ENCODE peak calls at places on chromosomes 6 and 20, in five cellular contexts. V is body of pancreas, J is uterus, W is mammary epithelial cell, G is cardiac muscle cell. B is an unnamed sample.

GRCh38 chr20:20362774-20363435 is 5.0 kb upstream of the INSM1 start:
- DNase-seq in J (no peak), V (no peak), W (no peak), G (peak; percentile 30), B (peak; percentile 80)

GRCh38 chr6:31495580-31495979 is 2.4 kb upstream of the MICB start:
- DNase-seq in J (no peak), V (no peak), G (no peak), W (peak; percentile 28), B (no peak)

GRCh38 chr6:2777249-2777648 is 12.1 kb downstream of the WRNIP1 start:
- DNase-seq in G (no peak), V (no peak), W (no peak), J (no peak), B (no peak)

GRCh38 chr20:16018881-16019280 is 554.4 kb downstream of the KIF16B start:
- DNase-seq in J (no peak), W (peak; percentile 12), G (no peak), V (no peak), B (no peak)

GRCh38 chr20:17666491-17666890 is 15.6 kb downstream of the RRBP1 start:
- DNase-seq in G (no peak), W (no peak), V (no peak), J (no peak), B (no peak)

GRCh38 chr6:81384921-81385320 is 367.6 kb downstream of the TENT5A start:
- DNase-seq in V (no peak), W (no peak), G (no peak), J (no peak), B (no peak)

GRCh38 chr6:2378891-2379652 is 133.7 kb upstream of the GMDS start:
- DNase-seq in J (no peak), W (peak; percentile 85), V (no peak), G (no peak), B (no peak)

GRCh38 chr6:70124882-70125535 is 177.9 kb downstream of the COL9A1 start:
- DNase-seq in G (no peak), W (peak; percentile 3), J (no peak), V (no peak), B (no peak)

GRCh38 chr20:12110711-12111110 is 193.0 kb downstream of the BTBD3 start:
- DNase-seq in W (no peak), G (no peak), V (no peak), J (no peak), B (no peak)

GRCh38 chr20:34978092-34978744 is 22.6 kb downstream of the MYH7B start:
- DNase-seq in J (no peak), V (no peak), W (no peak), G (no peak), B (no peak)

GRCh38 chr6:69918766-69919165 is 52.4 kb downstream of the COL19A1 start:
- DNase-seq in V (no peak), W (no peak), J (no peak), G (no peak), B (no peak)

GRCh38 chr20:13995841-13996240 is 525 bp downstream of the MACROD2 start:
- DNase-seq in V (peak; percentile 66), W (peak; percentile 41), G (peak; percentile 57), J (peak; percentile 27), B (peak; percentile 30)

GRCh38 chr6:164505425-164505824 is 804.0 kb downstream of the C6orf118 start:
- DNase-seq in G (no peak), V (no peak), W (no peak), J (no peak), B (no peak)

GRCh38 chr20:1434571-1435336 is 31.9 kb downstream of the NSFL1C start:
- DNase-seq in V (no peak), J (no peak), G (no peak), W (peak; percentile 89), B (no peak)

GRCh38 chr6:109922851-109923250 is 55.3 kb upstream of the GPR6 start:
- DNase-seq in G (no peak), W (no peak), J (no peak), V (no peak), B (no peak)

GRCh38 chr6:54335871-54336270 is 27.6 kb downstream of the TINAG start:
- DNase-seq in V (no peak), W (peak; percentile 87), G (no peak), J (no peak), B (no peak)

GRCh38 chr6:31663961-31664789 is 622 bp downstream of the GPANK1 start:
- DNase-seq in V (no peak), J (peak; percentile 58), G (no peak), W (peak; percentile 76), B (peak; percentile 63)

GRCh38 chr6:148169701-148170100 is 172.9 kb upstream of the SASH1 start:
- DNase-seq in J (no peak), V (no peak), G (peak; percentile 37), W (no peak), B (no peak)

GRCh38 chr6:99393698-99394531 is at the start of gene COQ3:
- DNase-seq in V (peak; percentile 58), G (peak; percentile 91), J (peak; percentile 68), W (peak; percentile 65), B (peak; percentile 89)

GRCh38 chr6:13762648-13763441 is 51.2 kb upstream of the RANBP9 start:
- DNase-seq in G (no peak), J (no peak), W (peak; percentile 93), V (no peak), B (no peak)

GRCh38 chr6:93272201-93272600 is 147.2 kb downstream of the EPHA7 start:
- DNase-seq in J (no peak), G (no peak), V (no peak), W (no peak), B (no peak)

GRCh38 chr6:16548121-16548520 is 213.1 kb downstream of the ATXN1 start:
- DNase-seq in W (peak; percentile 28), J (no peak), V (no peak), G (no peak), B (no peak)

GRCh38 chr20:45822863-45823262 is 4.2 kb downstream of the TNNC2 start:
- DNase-seq in V (no peak), W (peak; percentile 47), J (no peak), G (no peak), B (peak; percentile 74)

GRCh38 chr6:22029169-22029568 is 267.7 kb downstream of the PRL start:
- DNase-seq in V (no peak), W (no peak), J (no peak), G (no peak), B (no peak)

GRCh38 chr6:93784794-93785757 is 365.7 kb upstream of the EPHA7 start:
- DNase-seq in G (no peak), W (no peak), V (no peak), J (peak; percentile 16), B (no peak)

GRCh38 chr20:610130-611046 is at the start of gene TCF15:
- DNase-seq in W (peak; percentile 4), G (peak; percentile 86), V (no peak), J (no peak), B (peak; percentile 75)

GRCh38 chr6:16713597-16713996 is 47.7 kb downstream of the ATXN1 start:
- DNase-seq in W (no peak), V (no peak), G (no peak), J (no peak), B (no peak)

DNA sequence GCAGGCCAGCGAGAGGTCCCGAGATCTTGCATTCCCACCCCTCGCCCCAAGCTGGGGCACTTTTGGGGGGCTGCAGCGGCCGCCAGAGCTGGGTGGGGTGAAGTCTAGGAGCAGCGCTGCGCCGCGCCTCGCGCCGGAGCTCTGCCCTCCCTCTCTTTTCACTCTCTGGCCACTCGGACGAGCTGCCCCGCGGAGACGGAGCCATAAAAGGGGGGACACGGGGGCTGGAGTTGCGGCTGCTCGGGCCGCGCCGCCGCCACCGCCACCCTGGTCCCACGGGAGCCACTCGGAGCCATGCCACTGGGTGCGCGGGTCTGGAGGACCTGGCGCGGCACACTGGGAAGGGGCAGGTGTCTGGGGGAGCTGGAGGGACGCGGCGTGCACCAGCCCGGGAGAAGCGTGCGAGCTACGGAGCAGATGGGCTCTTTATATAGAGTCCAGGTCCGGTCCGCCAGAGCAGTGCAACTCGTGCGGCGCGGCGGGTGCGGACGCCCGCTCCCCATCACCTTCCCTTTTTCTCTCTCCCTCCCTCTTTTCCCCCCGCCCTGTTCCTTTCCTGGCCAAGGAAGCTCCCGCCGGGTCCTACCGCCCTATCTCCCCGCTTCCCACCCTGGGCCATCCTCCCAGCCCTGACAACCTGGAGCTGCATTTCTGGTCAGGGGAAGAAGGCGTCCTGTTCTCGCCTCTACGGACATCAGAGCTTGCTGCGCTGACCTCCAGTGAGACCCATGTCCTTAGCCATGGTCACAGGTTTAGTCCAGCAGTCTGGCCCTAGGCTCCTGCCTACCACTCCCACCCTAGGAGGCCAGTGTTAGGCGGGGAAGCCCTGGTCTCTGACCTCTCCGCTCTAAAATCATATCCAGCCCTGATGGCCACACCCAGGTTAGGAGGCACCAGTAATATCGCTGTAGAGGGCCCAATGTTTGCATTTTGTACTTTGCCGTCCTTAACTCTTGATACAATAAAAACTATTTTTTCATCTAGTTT is 883 bp upstream of the HTR1B start:
- DNase-seq in W (no peak), V (no peak), G (peak; percentile 55), J (no peak), B (no peak)
- H3K4me3 ChIP-seq in W (peak overlapping the region; percentile 53), V (peak overlapping the region; percentile 13), G (peak overlapping the region; percentile 67), J (peak overlapping the region; percentile 1), B (peak overlapping the region; percentile 34)

GRCh38 chr6:43127180-43127579 is 43.9 kb upstream of the SRF start:
- DNase-seq in G (no peak), V (no peak), J (no peak), W (no peak), B (no peak)
- H3K4me1 ChIP-seq in G (peaks cover 27% of the 10 kb centered on the region), V (no peaks in the 10 kb centered on the region), J (no peaks in the 10 kb centered on the region), W (peaks cover 50% of the 10 kb centered on the region), B (peaks cover 18% of the 10 kb centered on the region)

GRCh38 chr6:163260111-163260895 is 154.2 kb upstream of the QKI start:
- DNase-seq in G (peak; percentile 35), J (no peak), V (no peak), W (no peak), B (peak; percentile 47)
- H3K4me3 ChIP-seq in G (no peak overlapping the region), J (no peak overlapping the region), V (no peak overlapping the region), W (no peak overlapping the region), B (peak overlapping the region; percentile 26)

GRCh38 chr6:75280131-75280855 is 4.3 kb downstream of the TMEM30A start:
- DNase-seq in W (no peak), G (no peak), J (no peak), V (no peak), B (no peak)
- H3K4me1 ChIP-seq in W (peaks cover 20% of the 10 kb centered on the region), G (peaks cover 49% of the 10 kb centered on the region), J (peaks cover 5% of the 10 kb centered on the region), V (peaks cover 66% of the 10 kb centered on the region), B (peaks cover 19% of the 10 kb centered on the region)

GRCh38 chr6:170175644-170176620 is 114.9 kb downstream of the DLL1 start:
- DNase-seq in V (no peak), G (no peak), W (no peak), J (no peak), B (no peak)

GRCh38 chr6:170174771-170175643 is 115.9 kb downstream of the DLL1 start:
- DNase-seq in J (no peak), W (no peak), G (no peak), V (no peak), B (no peak)

GRCh38 chr6:170178266-170178560 is 112.7 kb downstream of the DLL1 start:
- DNase-seq in W (no peak), J (no peak), G (no peak), V (no peak), B (no peak)

GRCh38 chr6:170177383-170178265 is 113.3 kb downstream of the DLL1 start:
- DNase-seq in G (no peak), V (peak; percentile 49), J (no peak), W (no peak), B (no peak)

GRCh38 chr6:170176621-170177382 is 114.1 kb downstream of the DLL1 start:
- DNase-seq in J (peak; percentile 48), W (no peak), V (no peak), G (no peak), B (no peak)
- H3K4me3 ChIP-seq in J (no peak overlapping the region), W (no peak overlapping the region), V (no peak overlapping the region), G (no peak overlapping the region), B (no peak overlapping the region)

B was measured in BE2C.